ENCODE peak calls at places on chromosomes 13 and 19, in ten cellular contexts. P, Z, V, Y, F, K, W, T, I and L are unnamed samples.

GRCh38 chr19:2774953-2775555 is 8.0 kb downstream of the SGTA start:
- DNase-seq in P (no peak), Z (no peak), V (no peak), Y (peak; percentile 45), F (no peak), K (no peak), W (no peak), T (no peak), I (no peak), L (no peak)

GRCh38 chr13:88526186-88526852 is 855.1 kb downstream of the SLITRK5 start:
- DNase-seq in P (no peak), Z (no peak), V (no peak), Y (no peak), F (no peak), K (peak; percentile 3), W (no peak), T (no peak), I (no peak), L (no peak)

GRCh38 chr13:107202371-107203023 is 634.6 kb upstream of the ARGLU1 start:
- DNase-seq in P (peak; percentile 13), Z (peak; percentile 77), V (peak; percentile 7), Y (peak; percentile 12), F (no peak), K (no peak), W (no peak), T (no peak), I (no peak), L (peak; percentile 62)

GRCh38 chr13:72164811-72165210 is 297.8 kb upstream of the DACH1 start:
- DNase-seq in P (no peak), Z (no peak), V (no peak), Y (no peak), F (no peak), K (no peak), W (no peak), T (no peak), I (no peak), L (no peak)

GRCh38 chr13:101398191-101398590 is 18.1 kb downstream of the NALCN start:
- DNase-seq in P (no peak), Z (peak; percentile 71), V (peak; percentile 66), Y (no peak), F (no peak), K (no peak), W (no peak), T (no peak), I (no peak), L (peak; percentile 39)

GRCh38 chr13:78100481-78100880 is 181.8 kb upstream of the EDNRB start:
- DNase-seq in P (no peak), Z (peak; percentile 9), V (peak; percentile 10), Y (no peak), F (no peak), K (no peak), W (no peak), T (no peak), I (no peak), L (no peak)

GRCh38 chr13:108911807-108912206 is 282.4 kb downstream of the MYO16 start:
- DNase-seq in P (no peak), Z (peak; percentile 80), V (no peak), Y (no peak), F (no peak), K (no peak), W (no peak), T (no peak), I (no peak), L (no peak)

GRCh38 chr13:100269837-100270236 is 180.9 kb downstream of the PCCA start:
- DNase-seq in P (peak; percentile 69), Z (peak; percentile 38), V (peak; percentile 66), Y (peak; percentile 57), F (no peak), K (no peak), W (peak; percentile 80), T (no peak), I (no peak), L (peak; percentile 89)

GRCh38 chr13:80340643-80341097 is 256 bp downstream of the SPRY2 start:
- DNase-seq in P (no peak), Z (peak; percentile 70), V (peak; percentile 69), Y (peak; percentile 72), F (peak; percentile 29), K (no peak), W (no peak), T (no peak), I (no peak), L (peak; percentile 73)

GRCh38 chr13:80341098-80341701 is at the start of gene SPRY2:
- DNase-seq in P (peak; percentile 94), Z (peak; percentile 94), V (peak; percentile 96), Y (peak; percentile 98), F (peak; percentile 70), K (peak; percentile 97), W (peak; percentile 96), T (peak; percentile 77), I (peak; percentile 74), L (peak; percentile 96)

GRCh38 chr13:80339841-80340642 is 884 bp downstream of the SPRY2 start:
- DNase-seq in P (peak; percentile 68), Z (peak; percentile 59), V (no peak), Y (peak; percentile 57), F (peak; percentile 44), K (peak; percentile 59), W (peak; percentile 74), T (peak; percentile 20), I (no peak), L (peak; percentile 51)

GRCh38 chr13:80338781-80339577 is 1.9 kb downstream of the SPRY2 start:
- DNase-seq in P (peak; percentile 68), Z (peak; percentile 66), V (peak; percentile 86), Y (peak; percentile 90), F (peak; percentile 40), K (peak; percentile 86), W (peak; percentile 89), T (peak; percentile 32), I (no peak), L (peak; percentile 93)

DNA sequence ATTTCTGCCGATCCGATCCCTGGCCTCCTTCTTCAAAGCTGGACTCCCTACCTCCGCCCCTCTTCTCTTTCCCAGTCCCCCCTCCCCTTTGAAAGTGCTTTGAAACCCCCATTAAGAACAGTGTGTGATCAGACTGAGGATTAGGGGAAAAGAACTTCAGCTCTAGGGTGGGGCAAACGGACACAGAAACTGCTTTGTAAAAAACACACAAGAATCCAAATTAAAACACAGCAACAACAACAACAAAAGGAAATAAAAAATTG is 1.4 kb downstream of the SPRY2 start:
- DNase-seq in P (no peak), Z (peak; percentile 12), V (no peak), Y (no peak), F (no peak), K (no peak), W (no peak), T (no peak), I (no peak), L (no peak)
- TF ChIP-seq CTCF in P (no peak), Z (no peak), V (no peak), Y (no peak), F (no peak), K (no peak), W (no peak), T (no peak), I (no peak), L (no peak)

GRCh38 chr19:18100710-18101109 is 3.1 kb downstream of the MAST3 start:
- DNase-seq in P (peak; percentile 17), Z (no peak), V (no peak), Y (no peak), F (no peak), K (peak; percentile 73), W (no peak), T (no peak), I (no peak), L (no peak)

GRCh38 chr19:18097217-18097992 is at the start of gene MAST3:
- DNase-seq in P (peak; percentile 93), Z (peak; percentile 88), V (peak; percentile 68), Y (peak; percentile 83), F (peak; percentile 96), K (peak; percentile 86), W (peak; percentile 87), T (peak; percentile 80), I (peak; percentile 71), L (peak; percentile 58)

GRCh38 chr19:18099623-18099995 is 2.0 kb downstream of the MAST3 start:
- DNase-seq in P (no peak), Z (no peak), V (no peak), Y (no peak), F (no peak), K (no peak), W (no peak), T (no peak), I (no peak), L (no peak)

GRCh38 chr19:18097993-18098890 is 664 bp downstream of the MAST3 start:
- DNase-seq in P (no peak), Z (no peak), V (no peak), Y (no peak), F (peak; percentile 34), K (no peak), W (no peak), T (no peak), I (no peak), L (no peak)

GRCh38 chr19:18098891-18099622 is 1.5 kb downstream of the MAST3 start:
- DNase-seq in P (no peak), Z (no peak), V (no peak), Y (no peak), F (peak; percentile 96), K (no peak), W (no peak), T (no peak), I (no peak), L (no peak)
- H3K4me3 ChIP-seq in P (no peak overlapping the region), Z (no peak overlapping the region), V (no peak overlapping the region), Y (peak overlapping the region; percentile 3), F (peak overlapping the region; percentile 79), K (no peak overlapping the region), W (no peak overlapping the region), T (no peak overlapping the region), I (no peak overlapping the region), L (no peak overlapping the region)

GRCh38 chr13:30832845-30833332 is 73.2 kb upstream of the MEDAG start:
- DNase-seq in P (peak; percentile 94), Z (peak; percentile 89), V (no peak), Y (peak; percentile 71), F (peak; percentile 34), K (peak; percentile 75), W (peak; percentile 64), T (no peak), I (peak; percentile 38), L (peak; percentile 23)
- TF ChIP-seq CTCF in P (no peak), Z (no peak), V (no peak), Y (no peak), F (no peak), K (no peak), W (no peak), T (no peak), I (no peak), L (no peak)

GRCh38 chr19:19490247-19490968 is 24.9 kb downstream of the TSSK6 start:
- DNase-seq in P (peak; percentile 89), Z (peak; percentile 83), V (peak; percentile 81), Y (peak; percentile 83), F (peak; percentile 89), K (peak; percentile 85), W (peak; percentile 85), T (peak; percentile 73), I (peak; percentile 66), L (peak; percentile 90)

GRCh38 chr19:19492026-19492610 is 23.2 kb downstream of the TSSK6 start:
- DNase-seq in P (no peak), Z (no peak), V (no peak), Y (no peak), F (no peak), K (no peak), W (peak; percentile 40), T (no peak), I (no peak), L (no peak)

GRCh38 chr19:19488875-19489690 is 26.3 kb downstream of the TSSK6 start:
- DNase-seq in P (peak; percentile 88), Z (peak; percentile 82), V (peak; percentile 96), Y (peak; percentile 81), F (peak; percentile 92), K (peak; percentile 33), W (peak; percentile 88), T (peak; percentile 30), I (peak; percentile 38), L (peak; percentile 96)

GRCh38 chr19:19489804-19490204 is 25.5 kb downstream of the TSSK6 start:
- DNase-seq in P (no peak), Z (no peak), V (no peak), Y (no peak), F (no peak), K (peak; percentile 16), W (peak; percentile 61), T (no peak), I (no peak), L (no peak)

GRCh38 chr19:19491321-19492025 is 23.9 kb downstream of the TSSK6 start:
- DNase-seq in P (no peak), Z (no peak), V (no peak), Y (no peak), F (no peak), K (no peak), W (peak; percentile 52), T (no peak), I (no peak), L (no peak)
- H3K4me3 ChIP-seq in P (no peak overlapping the region), Z (no peak overlapping the region), V (no peak overlapping the region), Y (no peak overlapping the region), F (no peak overlapping the region), K (no peak overlapping the region), W (no peak overlapping the region), T (no peak overlapping the region), I (no peak overlapping the region), L (no peak overlapping the region)